ENCODE peak calls at places on chromosomes 12 and 14, in nine cellular contexts. One of them, this sample, is unnamed.

GRCh38 chr14:104680806-104681688 is 8.4 kb upstream of the INF2 start:
- DNase-seq in HFF-Myc: no peak
- DNase-seq in A549: peak
- DNase-seq in C1 segment of cervical spinal cord: no peak
- DNase-seq in stimulated activated CD4-positive, alpha-beta T cell treated with anti-CD3 and anti-CD28 coated beads, Interleukin-2, amount 100 ng/mL, for 24 hours: no peak
- DNase-seq in activated CD4-positive, alpha-beta memory T cell treated with anti-CD3 and anti-CD28 coated beads, Interleukin-2, amount 10 ng/mL, durations not matched to agents 7 days and 5 days: no peak
- DNase-seq in mesothelial cell of epicardium: no peak
- DNase-seq in EH: peak
- DNase-seq in NCI-H1694 treated with DMSO at 0.1 percent for 48 hours: peak
- DNase-seq in this sample: peak

GRCh38 chr14:55847766-55848165 is 267.8 kb downstream of the KTN1 start:
- DNase-seq in HFF-Myc: peak
- DNase-seq in A549: no peak
- DNase-seq in C1 segment of cervical spinal cord: no peak
- DNase-seq in stimulated activated CD4-positive, alpha-beta T cell treated with anti-CD3 and anti-CD28 coated beads, Interleukin-2, amount 100 ng/mL, for 24 hours: no peak
- DNase-seq in activated CD4-positive, alpha-beta memory T cell treated with anti-CD3 and anti-CD28 coated beads, Interleukin-2, amount 10 ng/mL, durations not matched to agents 7 days and 5 days: no peak
- DNase-seq in mesothelial cell of epicardium: no peak
- DNase-seq in EH: peak
- DNase-seq in NCI-H1694 treated with DMSO at 0.1 percent for 48 hours: no peak
- DNase-seq in this sample: no peak

GRCh38 chr12:96495155-96495554 is 5.8 kb downstream of the CFAP54 start:
- DNase-seq in HFF-Myc: no peak
- DNase-seq in A549: no peak
- DNase-seq in C1 segment of cervical spinal cord: no peak
- DNase-seq in stimulated activated CD4-positive, alpha-beta T cell treated with anti-CD3 and anti-CD28 coated beads, Interleukin-2, amount 100 ng/mL, for 24 hours: no peak
- DNase-seq in activated CD4-positive, alpha-beta memory T cell treated with anti-CD3 and anti-CD28 coated beads, Interleukin-2, amount 10 ng/mL, durations not matched to agents 7 days and 5 days: no peak
- DNase-seq in mesothelial cell of epicardium: no peak
- DNase-seq in EH: no peak
- DNase-seq in NCI-H1694 treated with DMSO at 0.1 percent for 48 hours: no peak
- DNase-seq in this sample: no peak

GRCh38 chr12:76028649-76029277 is 2.8 kb downstream of the PHLDA1 start:
- DNase-seq in HFF-Myc: no peak
- DNase-seq in A549: no peak
- DNase-seq in C1 segment of cervical spinal cord: no peak
- DNase-seq in stimulated activated CD4-positive, alpha-beta T cell treated with anti-CD3 and anti-CD28 coated beads, Interleukin-2, amount 100 ng/mL, for 24 hours: no peak
- DNase-seq in activated CD4-positive, alpha-beta memory T cell treated with anti-CD3 and anti-CD28 coated beads, Interleukin-2, amount 10 ng/mL, durations not matched to agents 7 days and 5 days: no peak
- DNase-seq in mesothelial cell of epicardium: no peak
- DNase-seq in EH: peak
- DNase-seq in NCI-H1694 treated with DMSO at 0.1 percent for 48 hours: no peak
- DNase-seq in this sample: no peak

GRCh38 chr14:72123755-72124154 is 191.5 kb downstream of the RGS6 start:
- DNase-seq in HFF-Myc: no peak
- DNase-seq in A549: no peak
- DNase-seq in C1 segment of cervical spinal cord: no peak
- DNase-seq in stimulated activated CD4-positive, alpha-beta T cell treated with anti-CD3 and anti-CD28 coated beads, Interleukin-2, amount 100 ng/mL, for 24 hours: no peak
- DNase-seq in activated CD4-positive, alpha-beta memory T cell treated with anti-CD3 and anti-CD28 coated beads, Interleukin-2, amount 10 ng/mL, durations not matched to agents 7 days and 5 days: no peak
- DNase-seq in mesothelial cell of epicardium: no peak
- DNase-seq in EH: no peak
- DNase-seq in NCI-H1694 treated with DMSO at 0.1 percent for 48 hours: no peak
- DNase-seq in this sample: no peak

GRCh38 chr14:64518229-64518628 is 13.7 kb downstream of the ZBTB1 start:
- DNase-seq in HFF-Myc: no peak
- DNase-seq in A549: no peak
- DNase-seq in C1 segment of cervical spinal cord: no peak
- DNase-seq in stimulated activated CD4-positive, alpha-beta T cell treated with anti-CD3 and anti-CD28 coated beads, Interleukin-2, amount 100 ng/mL, for 24 hours: no peak
- DNase-seq in activated CD4-positive, alpha-beta memory T cell treated with anti-CD3 and anti-CD28 coated beads, Interleukin-2, amount 10 ng/mL, durations not matched to agents 7 days and 5 days: no peak
- DNase-seq in mesothelial cell of epicardium: no peak
- DNase-seq in EH: no peak
- DNase-seq in NCI-H1694 treated with DMSO at 0.1 percent for 48 hours: no peak
- DNase-seq in this sample: no peak

GRCh38 chr14:91264151-91265150 is 19.9 kb upstream of the GPR68 start:
- DNase-seq in HFF-Myc: no peak
- DNase-seq in A549: no peak
- DNase-seq in C1 segment of cervical spinal cord: no peak
- DNase-seq in stimulated activated CD4-positive, alpha-beta T cell treated with anti-CD3 and anti-CD28 coated beads, Interleukin-2, amount 100 ng/mL, for 24 hours: no peak
- DNase-seq in activated CD4-positive, alpha-beta memory T cell treated with anti-CD3 and anti-CD28 coated beads, Interleukin-2, amount 10 ng/mL, durations not matched to agents 7 days and 5 days: peak
- DNase-seq in mesothelial cell of epicardium: peak
- DNase-seq in EH: no peak
- DNase-seq in NCI-H1694 treated with DMSO at 0.1 percent for 48 hours: no peak
- DNase-seq in this sample: peak

GRCh38 chr14:51552768-51553426 is 98.8 kb upstream of the FRMD6 start:
- DNase-seq in HFF-Myc: no peak
- DNase-seq in A549: no peak
- DNase-seq in C1 segment of cervical spinal cord: no peak
- DNase-seq in stimulated activated CD4-positive, alpha-beta T cell treated with anti-CD3 and anti-CD28 coated beads, Interleukin-2, amount 100 ng/mL, for 24 hours: no peak
- DNase-seq in activated CD4-positive, alpha-beta memory T cell treated with anti-CD3 and anti-CD28 coated beads, Interleukin-2, amount 10 ng/mL, durations not matched to agents 7 days and 5 days: no peak
- DNase-seq in mesothelial cell of epicardium: no peak
- DNase-seq in EH: peak
- DNase-seq in NCI-H1694 treated with DMSO at 0.1 percent for 48 hours: peak
- DNase-seq in this sample: peak

GRCh38 chr12:91854725-91855124 is 290.9 kb downstream of the BTG1 start:
- DNase-seq in HFF-Myc: no peak
- DNase-seq in A549: no peak
- DNase-seq in C1 segment of cervical spinal cord: peak
- DNase-seq in stimulated activated CD4-positive, alpha-beta T cell treated with anti-CD3 and anti-CD28 coated beads, Interleukin-2, amount 100 ng/mL, for 24 hours: no peak
- DNase-seq in activated CD4-positive, alpha-beta memory T cell treated with anti-CD3 and anti-CD28 coated beads, Interleukin-2, amount 10 ng/mL, durations not matched to agents 7 days and 5 days: no peak
- DNase-seq in mesothelial cell of epicardium: no peak
- DNase-seq in EH: peak
- DNase-seq in NCI-H1694 treated with DMSO at 0.1 percent for 48 hours: no peak
- DNase-seq in this sample: no peak

This sample was measured in right lobe of liver.